ENCODE peak calls at places on chromosomes 2 and 18, in five cellular contexts. M is SK-N-SH, Q is AG04450, W is left lung, L is hepatocyte. T is an unnamed sample.

GRCh38 chr2:3201296-3201695 is 176.3 kb downstream of the EIPR1 start:
- DNase-seq in M (no peak), Q (no peak), W (no peak), L (no peak), T (no peak)

GRCh38 chr2:217038001-217038400 is 178.1 kb upstream of the TNP1 start:
- DNase-seq in M (no peak), Q (no peak), W (no peak), L (no peak), T (no peak)

GRCh38 chr2:191105082-191105481 is 45.7 kb downstream of the STAT4 start:
- DNase-seq in M (no peak), Q (no peak), W (no peak), L (no peak), T (peak; percentile 38)

GRCh38 chr2:189578272-189578671 is 2.3 kb downstream of the SLC40A1 start:
- DNase-seq in M (no peak), Q (no peak), W (no peak), L (no peak), T (no peak)

GRCh38 chr18:25055076-25055475 is 296.9 kb downstream of the ZNF521 start:
- DNase-seq in M (no peak), Q (no peak), W (no peak), L (no peak), T (no peak)

GRCh38 chr2:237000481-237000880 is 85.2 kb upstream of the COPS8 start:
- DNase-seq in M (no peak), Q (no peak), W (no peak), L (no peak), T (no peak)

GRCh38 chr2:102489646-102490045 is 16.6 kb downstream of the SLC9A4 start:
- DNase-seq in M (no peak), Q (no peak), W (no peak), L (no peak), T (no peak)

GRCh38 chr2:229714736-229715541 is 584 bp upstream of the DNER start:
- DNase-seq in M (peak; percentile 70), Q (no peak), W (peak; percentile 53), L (peak; percentile 86), T (peak; percentile 55)

GRCh38 chr2:33411765-33412164 is 64.7 kb upstream of the RASGRP3 start:
- DNase-seq in M (no peak), Q (peak; percentile 78), W (no peak), L (peak; percentile 26), T (peak; percentile 83)

GRCh38 chr2:111162718-111163331 is 42.1 kb downstream of the BCL2L11 start:
- DNase-seq in M (peak; percentile 59), Q (no peak), W (no peak), L (peak; percentile 55), T (peak; percentile 14)

GRCh38 chr18:39753178-39753577 is 2187.6 kb upstream of the CELF4 start:
- DNase-seq in M (no peak), Q (no peak), W (no peak), L (no peak), T (no peak)

GRCh38 chr2:644871-645270 is 32.3 kb downstream of the TMEM18 start:
- DNase-seq in M (no peak), Q (no peak), W (no peak), L (no peak), T (no peak)

GRCh38 chr2:241036397-241036963 is 38.1 kb downstream of the SNED1 start:
- DNase-seq in M (no peak), Q (no peak), W (peak; percentile 63), L (no peak), T (no peak)

GRCh38 chr2:240554767-240555493 is 2.9 kb downstream of the ANKMY1 start:
- DNase-seq in M (no peak), Q (no peak), W (no peak), L (no peak), T (no peak)

GRCh38 chr2:7010376-7010775 is 93.2 kb downstream of the RNF144A start:
- DNase-seq in M (no peak), Q (no peak), W (no peak), L (peak; percentile 42), T (peak; percentile 74)

GRCh38 chr18:39788395-39788794 is 2166.6 kb upstream of the PIK3C3 start:
- DNase-seq in M (no peak), Q (no peak), W (no peak), L (no peak), T (no peak)

GRCh38 chr2:64260817-64261216 is 116.6 kb upstream of the PELI1 start:
- DNase-seq in M (no peak), Q (no peak), W (peak; percentile 81), L (no peak), T (no peak)

GRCh38 chr18:23853448-23854210 is 160.9 kb upstream of the TTC39C start:
- DNase-seq in M (no peak), Q (no peak), W (no peak), L (no peak), T (no peak)

GRCh38 chr2:67272195-67272594 is 124.9 kb upstream of the ETAA1 start:
- DNase-seq in M (no peak), Q (no peak), W (no peak), L (no peak), T (no peak)

GRCh38 chr2:69143726-69144360 is 130.9 kb downstream of the ANTXR1 start:
- DNase-seq in M (no peak), Q (no peak), W (no peak), L (no peak), T (no peak)

GRCh38 chr2:160561551-160562280 is 68.1 kb upstream of the RBMS1 start:
- DNase-seq in M (no peak), Q (peak; percentile 39), W (no peak), L (peak; percentile 5), T (no peak)

GRCh38 chr2:23554054-23554697 is 169.2 kb downstream of the KLHL29 start:
- DNase-seq in M (no peak), Q (no peak), W (no peak), L (no peak), T (no peak)

GRCh38 chr2:23550553-23550952 is 165.6 kb downstream of the KLHL29 start:
- DNase-seq in M (no peak), Q (no peak), W (no peak), L (no peak), T (no peak)

GRCh38 chr2:23555944-23556343 is 171.0 kb downstream of the KLHL29 start:
- DNase-seq in M (no peak), Q (no peak), W (no peak), L (no peak), T (no peak)

GRCh38 chr2:23551875-23552274 is 166.9 kb downstream of the KLHL29 start:
- DNase-seq in M (no peak), Q (no peak), W (no peak), L (no peak), T (no peak)

GRCh38 chr2:23553561-23553960 is 168.6 kb downstream of the KLHL29 start:
- DNase-seq in M (no peak), Q (no peak), W (no peak), L (no peak), T (no peak)
- H3K27ac ChIP-seq in M (no peak overlapping the region), Q (no peak overlapping the region), W (peak overlapping the region; percentile 53), L (no peak overlapping the region), T (no peak overlapping the region)

DNA sequence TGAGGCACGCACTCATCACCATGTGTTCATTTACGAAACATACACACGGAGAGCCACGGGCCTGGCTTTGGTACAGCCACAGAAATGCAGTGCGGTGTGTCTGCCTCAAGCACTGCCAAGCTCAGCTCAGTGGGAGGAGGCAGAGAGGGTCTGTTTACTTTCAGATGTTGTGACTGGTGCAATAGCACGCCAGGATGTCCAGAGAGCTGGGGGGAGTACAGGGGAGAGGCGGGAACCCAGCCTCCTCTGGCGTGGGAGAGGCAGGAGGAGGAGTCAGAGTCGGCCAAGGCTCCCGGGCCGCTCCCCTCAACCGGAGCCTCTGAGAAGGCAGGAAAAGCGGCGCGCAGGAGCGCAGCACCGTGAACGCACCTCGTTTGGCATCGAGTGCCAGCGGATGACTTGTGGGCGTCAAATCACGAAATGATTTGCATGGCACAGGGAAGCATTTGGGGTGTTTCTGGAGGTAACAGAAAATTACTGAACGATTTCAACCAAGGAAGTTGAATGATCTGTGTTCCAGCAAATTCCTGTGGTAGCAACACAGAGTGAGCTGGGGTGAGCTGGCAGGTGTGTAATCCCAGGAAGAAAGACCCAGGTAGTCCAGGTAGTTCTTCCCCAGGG is 143.0 kb downstream of the ZNF516 start:
- DNase-seq in M (peak; percentile 92), Q (peak; percentile 87), W (peak; percentile 51), L (peak; percentile 78), T (peak; percentile 33)
- H3K4me3 ChIP-seq in M (peak overlapping the region; percentile 47), Q (peak overlapping the region; percentile 28), W (no peak overlapping the region), L (no peak overlapping the region), T (no peak overlapping the region)

GRCh38 chr2:146450131-146450530 is 1394.7 kb upstream of the ACVR2A start:
- DNase-seq in M (no peak), Q (no peak), W (no peak), L (no peak), T (no peak)

GRCh38 chr2:146444085-146444484 is 1400.7 kb upstream of the ACVR2A start:
- DNase-seq in M (no peak), Q (no peak), W (no peak), L (no peak), T (no peak)

DNA sequence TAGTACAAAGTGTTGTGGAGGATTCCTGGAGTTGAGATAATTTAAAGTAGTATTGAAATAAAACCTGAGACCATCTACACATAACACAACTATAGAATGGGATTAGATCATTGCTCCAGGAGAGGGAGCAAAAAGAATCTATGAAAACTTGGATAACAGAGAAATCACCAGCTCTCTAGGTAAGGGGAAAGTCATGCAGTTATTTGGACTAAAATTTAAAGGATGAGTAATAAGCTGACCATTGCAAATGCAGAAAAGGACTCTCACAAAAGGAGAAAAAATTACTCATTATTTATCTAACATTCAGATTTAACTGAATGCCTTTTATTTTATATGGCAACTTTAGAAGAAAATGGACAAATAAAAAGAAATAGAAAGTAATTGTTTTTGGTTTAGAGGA is 1399.8 kb upstream of the ACVR2A start:
- DNase-seq in M (no peak), Q (no peak), W (no peak), L (no peak), T (no peak)
- H3K27me3 ChIP-seq in M (no peaks in the 10 kb centered on the region), Q (no peaks in the 10 kb centered on the region), W (no peaks in the 10 kb centered on the region), L (no peaks in the 10 kb centered on the region), T (no peaks in the 10 kb centered on the region)

DNA sequence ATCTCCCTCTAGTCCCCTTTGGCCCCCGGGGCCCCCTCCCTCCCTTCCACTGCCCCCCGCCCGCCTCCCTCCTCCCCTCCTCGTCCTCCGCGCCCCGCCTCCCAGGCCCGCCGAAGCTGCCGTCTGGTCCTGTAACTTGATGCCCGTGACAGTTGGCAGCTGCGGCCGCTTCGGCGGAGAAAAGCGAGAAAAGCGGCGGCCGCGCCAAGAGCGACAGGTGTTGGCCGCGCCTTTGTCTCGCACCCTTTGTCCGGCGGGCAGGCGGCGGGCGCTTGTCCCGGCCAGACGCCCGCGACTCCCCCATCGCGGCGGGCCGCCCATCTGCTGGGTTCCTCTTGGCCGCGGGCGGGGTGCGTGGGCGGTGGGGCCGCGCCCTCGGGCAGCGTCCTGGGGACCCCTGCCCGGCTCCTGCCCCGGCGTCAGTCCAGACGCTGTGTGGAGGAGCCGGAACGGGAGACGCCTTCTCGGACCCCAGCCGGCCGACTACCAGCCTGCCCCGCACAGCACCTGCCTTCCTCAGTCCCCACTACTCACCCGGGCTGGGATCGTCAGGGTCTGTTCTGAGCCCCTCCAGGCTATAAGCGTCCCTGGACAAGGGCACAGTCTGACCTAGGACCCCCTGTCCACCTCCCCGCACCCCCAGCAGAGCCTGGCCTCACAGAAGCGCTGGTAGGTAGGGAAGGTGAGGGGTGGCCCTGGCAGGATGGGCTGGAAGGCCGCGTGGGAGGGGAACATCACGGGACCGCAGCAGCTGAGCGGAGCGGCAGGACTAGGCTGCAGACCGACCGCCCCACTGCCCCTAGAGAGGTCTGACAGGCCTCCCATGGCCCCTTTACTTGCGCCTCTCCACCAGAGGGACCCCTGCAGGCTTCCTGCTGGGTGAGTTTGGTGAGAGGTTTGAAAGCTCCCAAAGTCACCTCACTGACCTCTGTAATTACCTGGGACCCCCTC is 1.2 kb upstream of the HES6 start:
- DNase-seq in M (no peak), Q (no peak), W (peak; percentile 47), L (peak; percentile 84), T (no peak)
- H3K27ac ChIP-seq in M (no peak overlapping the region), Q (no peak overlapping the region), W (no peak overlapping the region), L (no peak overlapping the region), T (no peak overlapping the region)

GRCh38 chr18:32577561-32577960 is 106.9 kb upstream of the GAREM1 start:
- DNase-seq in M (no peak), Q (no peak), W (no peak), L (no peak), T (no peak)
- H3K4me3 ChIP-seq in M (no peak overlapping the region), Q (no peak overlapping the region), W (no peak overlapping the region), L (no peak overlapping the region), T (no peak overlapping the region)